ENCODE peak calls at places on chromosome 6, in five cellular contexts. X is transverse colon, G is IMR-90, P is uterus, S is stomach. Y is an unnamed sample.

GRCh38 chr6:41519748-41520699 is 26.2 kb upstream of the FOXP4 start:
- DNase-seq in X (peak; percentile 55), G (no peak), P (no peak), S (peak; percentile 89), Y (no peak)

GRCh38 chr6:103177800-103178199 is 1681.9 kb downstream of the HACE1 start:
- DNase-seq in X (no peak), G (no peak), P (no peak), S (no peak), Y (no peak)

GRCh38 chr6:140071115-140071514 is 696.7 kb upstream of the CITED2 start:
- DNase-seq in X (no peak), G (peak; percentile 86), P (no peak), S (no peak), Y (no peak)

GRCh38 chr6:127201321-127201720 is 65.3 kb upstream of the RNF146 start:
- DNase-seq in X (no peak), G (peak; percentile 78), P (no peak), S (no peak), Y (no peak)

GRCh38 chr6:26388441-26388840 is 5.5 kb downstream of the BTN2A2 start:
- DNase-seq in X (no peak), G (peak; percentile 71), P (no peak), S (no peak), Y (no peak)

GRCh38 chr6:3061501-3061941 is 6.8 kb upstream of the RIPK1 start:
- DNase-seq in X (no peak), G (peak; percentile 84), P (no peak), S (no peak), Y (no peak)

GRCh38 chr6:133610271-133610840 is 278.6 kb upstream of the TCF21 start:
- DNase-seq in X (no peak), G (peak; percentile 75), P (no peak), S (no peak), Y (no peak)

GRCh38 chr6:161215193-161215592 is 58.7 kb downstream of the AGPAT4 start:
- DNase-seq in X (no peak), G (peak; percentile 100), P (no peak), S (no peak), Y (no peak)

GRCh38 chr6:14221564-14222297 is 104.2 kb downstream of the CD83 start:
- DNase-seq in X (no peak), G (no peak), P (no peak), S (no peak), Y (no peak)

GRCh38 chr6:39189915-39190544 is 39.2 kb downstream of the KCNK5 start:
- DNase-seq in X (peak; percentile 72), G (peak; percentile 3), P (no peak), S (peak; percentile 72), Y (peak; percentile 76)

GRCh38 chr6:53673138-53673801 is 7.7 kb upstream of the KLHL31 start:
- DNase-seq in X (no peak), G (peak; percentile 83), P (no peak), S (no peak), Y (no peak)

GRCh38 chr6:37536462-37537225 is 37.0 kb upstream of the CCDC167 start:
- DNase-seq in X (no peak), G (no peak), P (no peak), S (no peak), Y (no peak)

GRCh38 chr6:131322121-131322520 is 186.9 kb downstream of the AKAP7 start:
- DNase-seq in X (no peak), G (no peak), P (no peak), S (no peak), Y (no peak)

GRCh38 chr6:31877651-31878161 is 1.1 kb downstream of the SLC44A4 start:
- DNase-seq in X (peak; percentile 93), G (no peak), P (no peak), S (peak; percentile 93), Y (no peak)

GRCh38 chr6:167824591-167825041 is 2.1 kb upstream of the AFDN start:
- DNase-seq in X (no peak), G (peak; percentile 25), P (no peak), S (no peak), Y (no peak)

GRCh38 chr6:88246654-88247053 is 80.5 kb upstream of the CNR1 start:
- DNase-seq in X (no peak), G (no peak), P (no peak), S (no peak), Y (no peak)

GRCh38 chr6:39684790-39685485 is 40.3 kb downstream of the KIF6 start:
- DNase-seq in X (no peak), G (peak; percentile 46), P (no peak), S (no peak), Y (no peak)

GRCh38 chr6:79186564-79186963 is 47.9 kb downstream of the HMGN3 start:
- DNase-seq in X (no peak), G (no peak), P (no peak), S (no peak), Y (no peak)

GRCh38 chr6:71139249-71139648 is 149.4 kb upstream of the OGFRL1 start:
- DNase-seq in X (no peak), G (peak; percentile 2), P (no peak), S (no peak), Y (no peak)

GRCh38 chr6:126172151-126172550 is 167.8 kb upstream of the CENPW start:
- DNase-seq in X (no peak), G (no peak), P (no peak), S (no peak), Y (no peak)

GRCh38 chr6:84768442-84769174 is 4.2 kb upstream of the TBX18 start:
- DNase-seq in X (no peak), G (no peak), P (no peak), S (no peak), Y (peak; percentile 79)

GRCh38 chr6:104711371-104711770 is 148.3 kb downstream of the HACE1 start:
- DNase-seq in X (no peak), G (peak; percentile 51), P (no peak), S (no peak), Y (no peak)

GRCh38 chr6:87702589-87702945 is 534 bp upstream of the AKIRIN2 start:
- DNase-seq in X (no peak), G (peak; percentile 76), P (no peak), S (no peak), Y (no peak)

GRCh38 chr6:42091718-42092023 is 41.3 kb downstream of the TAF8 start:
- DNase-seq in X (no peak), G (no peak), P (no peak), S (no peak), Y (no peak)

GRCh38 chr6:31400467-31401289 is 2.7 kb upstream of the MICA start:
- DNase-seq in X (peak; percentile 88), G (peak; percentile 34), P (peak; percentile 81), S (peak; percentile 86), Y (peak; percentile 91)

GRCh38 chr6:28864321-28864923 is 59.4 kb downstream of the TRIM27 start:
- DNase-seq in X (no peak), G (no peak), P (no peak), S (no peak), Y (no peak)

GRCh38 chr6:28863607-28864320 is 60.0 kb downstream of the TRIM27 start:
- DNase-seq in X (peak; percentile 79), G (peak; percentile 82), P (peak; percentile 75), S (peak; percentile 77), Y (peak; percentile 67)

GRCh38 chr6:28868873-28869272 is 54.9 kb downstream of the TRIM27 start:
- DNase-seq in X (no peak), G (no peak), P (no peak), S (no peak), Y (no peak)

GRCh38 chr6:28866342-28867077 is 57.3 kb downstream of the TRIM27 start:
- DNase-seq in X (peak; percentile 81), G (peak; percentile 29), P (peak; percentile 57), S (peak; percentile 82), Y (peak; percentile 88)

DNA sequence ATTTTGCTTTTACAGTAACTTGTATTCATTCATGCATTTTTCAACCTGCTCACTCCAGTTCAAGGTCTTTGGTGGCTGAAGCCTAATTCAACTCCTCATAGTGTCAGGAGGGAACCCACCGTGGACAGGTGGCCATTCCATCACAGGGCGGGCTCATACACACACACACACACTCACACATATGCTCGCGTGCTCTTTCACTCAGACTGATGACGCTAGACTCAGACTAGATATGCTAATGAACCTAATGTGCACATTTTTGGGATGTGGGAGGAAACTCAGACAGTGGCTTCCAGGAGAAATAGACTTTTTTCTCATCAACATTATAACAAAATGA is 56.7 kb downstream of the TRIM27 start:
- DNase-seq in X (no peak), G (peak; percentile 3), P (no peak), S (no peak), Y (no peak)
- H3K4me3 ChIP-seq in X (no peak overlapping the region), G (peak overlapping the region; percentile 93), P (peak overlapping the region; percentile 39), S (peak overlapping the region; percentile 71), Y (peak overlapping the region; percentile 63)

GRCh38 chr6:27864906-27865883 is 47.0 kb downstream of the OR2B2 start:
- DNase-seq in X (peak; percentile 67), G (peak; percentile 99), P (peak; percentile 33), S (peak; percentile 61), Y (peak; percentile 84)

GRCh38 chr6:27867941-27868705 is 44.1 kb downstream of the OR2B2 start:
- DNase-seq in X (no peak), G (peak; percentile 8), P (no peak), S (no peak), Y (no peak)

GRCh38 chr6:27867051-27867940 is 44.9 kb downstream of the OR2B2 start:
- DNase-seq in X (peak; percentile 84), G (peak; percentile 78), P (peak; percentile 21), S (peak; percentile 82), Y (peak; percentile 89)

GRCh38 chr6:27865952-27866369 is 46.2 kb downstream of the OR2B2 start:
- DNase-seq in X (peak; percentile 29), G (no peak), P (no peak), S (no peak), Y (no peak)

GRCh38 chr6:27866370-27867050 is 45.7 kb downstream of the OR2B2 start:
- DNase-seq in X (peak; percentile 25), G (peak; percentile 68), P (no peak), S (no peak), Y (no peak)
- H3K4me3 ChIP-seq in X (peak overlapping the region; percentile 13), G (peak overlapping the region; percentile 76), P (peak overlapping the region; percentile 73), S (peak overlapping the region; percentile 72), Y (peak overlapping the region; percentile 33)

DNA sequence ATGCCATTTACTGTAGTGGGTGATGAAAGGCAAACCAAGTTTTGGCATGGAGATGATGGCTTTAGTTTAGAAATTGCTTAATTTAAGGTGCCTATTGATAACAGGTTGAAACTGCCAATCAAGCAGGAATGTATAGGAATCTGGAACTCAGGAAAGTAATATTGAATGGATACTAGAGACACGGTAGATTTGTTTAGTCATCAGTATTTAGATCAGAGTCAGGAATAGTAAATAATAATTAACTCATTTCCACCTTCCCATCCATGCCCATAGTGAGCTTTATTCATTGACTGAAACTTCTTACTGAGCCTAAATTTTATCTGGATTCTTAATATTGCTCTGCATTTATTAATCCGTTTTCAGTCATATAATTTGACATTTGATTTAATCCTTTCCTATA is 500.3 kb downstream of the NKAIN2 start:
- DNase-seq in X (no peak), G (no peak), P (no peak), S (no peak), Y (no peak)
- H3K4me3 ChIP-seq in X (no peak overlapping the region), G (no peak overlapping the region), P (no peak overlapping the region), S (no peak overlapping the region), Y (no peak overlapping the region)

GRCh38 chr6:28213213-28213523 is 11.9 kb upstream of the ZSCAN9 start:
- DNase-seq in X (no peak), G (no peak), P (no peak), S (no peak), Y (no peak)

GRCh38 chr6:28212510-28213212 is 12.4 kb upstream of the ZSCAN9 start:
- DNase-seq in X (peak; percentile 50), G (peak; percentile 90), P (no peak), S (no peak), Y (no peak)

GRCh38 chr6:28218312-28219248 is 6.5 kb upstream of the ZSCAN9 start:
- DNase-seq in X (peak; percentile 78), G (peak; percentile 61), P (peak; percentile 62), S (peak; percentile 72), Y (peak; percentile 93)

GRCh38 chr6:28217890-28218289 is 7.2 kb upstream of the ZSCAN9 start:
- DNase-seq in X (no peak), G (no peak), P (no peak), S (no peak), Y (no peak)

GRCh38 chr6:28215425-28215824 is 9.7 kb upstream of the ZSCAN9 start:
- DNase-seq in X (peak; percentile 56), G (peak; percentile 7), P (no peak), S (no peak), Y (no peak)
- H3K4me3 ChIP-seq in X (no peak overlapping the region), G (no peak overlapping the region), P (no peak overlapping the region), S (no peak overlapping the region), Y (no peak overlapping the region)